ENCODE peak calls at places on chromosome 6, in eight cellular contexts. M is GM23338; K is NCI-H774; L is stimulated activated CD8-positive, alpha-beta memory T cell treated with anti-CD3 and anti-CD28 coated beads, Interleukin-2, amount 100 ng/mL, for 1 hour; N is left kidney; C is mucosa of descending colon; H is fibroblast of lung; Z is T-helper 17 cell. F is an unnamed sample.

GRCh38 chr6:92114091-92114490 is 1305.3 kb downstream of the EPHA7 start:
- DNase-seq in M (no peak), Z (no peak), H (no peak), K (no peak), L (no peak), C (no peak), N (no peak), F (no peak)

GRCh38 chr6:162560891-162561290 is 166.7 kb downstream of the PRKN start:
- DNase-seq in H (no peak), N (peak), L (no peak), Z (no peak), K (no peak), C (no peak), M (no peak), F (no peak)

GRCh38 chr6:20565291-20565690 is 31.0 kb downstream of the CDKAL1 start:
- DNase-seq in K (no peak), H (no peak), M (no peak), N (no peak), C (no peak), L (no peak), Z (no peak), F (no peak)

GRCh38 chr6:90982051-90982450 is 395.2 kb upstream of the MAP3K7 start:
- DNase-seq in K (no peak), C (no peak), H (no peak), M (peak), L (no peak), N (no peak), Z (no peak), F (no peak)

GRCh38 chr6:22112490-22112889 is 184.3 kb downstream of the PRL start:
- DNase-seq in N (no peak), C (no peak), M (no peak), K (no peak), L (no peak), Z (no peak), H (peak), F (no peak)

GRCh38 chr6:126723541-126724170 is 383.7 kb downstream of the CENPW start:
- DNase-seq in C (no peak), H (no peak), Z (no peak), K (no peak), M (no peak), N (no peak), L (no peak), F (no peak)

GRCh38 chr6:149065658-149066556 is 251.6 kb upstream of the TAB2 start:
- DNase-seq in C (no peak), Z (no peak), L (no peak), N (no peak), K (no peak), M (no peak), H (no peak), F (peak)

GRCh38 chr6:71499667-71500066 is 211.1 kb downstream of the OGFRL1 start:
- DNase-seq in C (no peak), N (no peak), L (no peak), K (no peak), M (no peak), Z (no peak), H (no peak), F (no peak)

GRCh38 chr6:169970306-169970988 is 219.0 kb downstream of the ERMARD start:
- DNase-seq in C (peak), H (no peak), M (no peak), N (no peak), Z (no peak), K (no peak), L (no peak), F (no peak)

GRCh38 chr6:4610256-4610655 is 165.9 kb upstream of the CDYL start:
- DNase-seq in N (peak), L (no peak), K (no peak), Z (no peak), C (no peak), H (peak), M (no peak), F (no peak)

GRCh38 chr6:132007474-132008190 is 56.5 kb upstream of the CCN2 start:
- DNase-seq in L (no peak), K (no peak), Z (no peak), M (no peak), H (peak), N (no peak), C (no peak), F (no peak)

GRCh38 chr6:52609968-52610367 is 33.1 kb upstream of the TRAM2 start:
- DNase-seq in M (no peak), C (no peak), N (no peak), L (no peak), Z (no peak), H (no peak), K (no peak), F (no peak)

GRCh38 chr6:42744351-42744890 is 1.5 kb downstream of the TBCC start:
- DNase-seq in K (no peak), Z (no peak), C (no peak), H (no peak), M (peak), N (peak), L (no peak), F (no peak)

GRCh38 chr6:37021356-37022129 is 16.1 kb downstream of the FGD2 start:
- DNase-seq in M (peak), K (no peak), N (peak), L (no peak), H (peak), C (no peak), Z (peak), F (peak)

GRCh38 chr6:159943101-159943632 is 25.7 kb upstream of the IGF2R start:
- DNase-seq in C (no peak), Z (no peak), L (no peak), K (no peak), H (peak), M (no peak), N (no peak), F (no peak)

GRCh38 chr6:70073637-70074036 is 207.3 kb downstream of the COL19A1 start:
- DNase-seq in M (no peak), K (no peak), N (no peak), C (no peak), L (no peak), Z (no peak), H (no peak), F (no peak)

GRCh38 chr6:92339891-92340290 is 1079.5 kb downstream of the EPHA7 start:
- DNase-seq in N (no peak), H (no peak), M (no peak), K (no peak), C (no peak), Z (no peak), L (no peak), F (no peak)

GRCh38 chr6:157579467-157580031 is 198.6 kb downstream of the ZDHHC14 start:
- DNase-seq in C (no peak), H (peak), Z (no peak), N (no peak), K (no peak), M (no peak), L (no peak), F (no peak)

F was measured in stimulated activated CD4-positive, alpha-beta T cell treated with anti-CD3 and anti-CD28 coated beads, TNF-alpha, amount 100 ng/mL, for 1 hour.